ENCODE peak calls at places on chromosomes 6 and 20, in four cellular contexts. One of them, this sample, is unnamed.

GRCh38 chr6:16635810-16636602 is 125.3 kb downstream of the ATXN1 start:
- DNase-seq in GM12865: peak
- DNase-seq in A549: peak
- DNase-seq in nucleus accumbens: no peak
- DNase-seq in this sample: peak

GRCh38 chr20:35821807-35822242 is 50.0 kb downstream of the PHF20 start:
- DNase-seq in GM12865: no peak
- DNase-seq in nucleus accumbens: no peak
- DNase-seq in A549: peak
- DNase-seq in this sample: peak

GRCh38 chr6:17281100-17281496 is at the start of gene RBM24:
- DNase-seq in GM12865: no peak
- DNase-seq in A549: peak
- DNase-seq in nucleus accumbens: no peak
- DNase-seq in this sample: peak

GRCh38 chr6:38572186-38572813 is 67.4 kb downstream of the BTBD9 start:
- DNase-seq in nucleus accumbens: no peak
- DNase-seq in GM12865: peak
- DNase-seq in A549: no peak
- DNase-seq in this sample: no peak

GRCh38 chr20:1872456-1873183 is 22.6 kb upstream of the SIRPA start:
- DNase-seq in A549: no peak
- DNase-seq in GM12865: no peak
- DNase-seq in nucleus accumbens: no peak
- DNase-seq in this sample: no peak

GRCh38 chr6:39214846-39215639 is 14.2 kb downstream of the KCNK5 start:
- DNase-seq in nucleus accumbens: no peak
- DNase-seq in A549: peak
- DNase-seq in GM12865: no peak
- DNase-seq in this sample: no peak

GRCh38 chr6:168148231-168148849 is 69.3 kb upstream of the FRMD1 start:
- DNase-seq in nucleus accumbens: no peak
- DNase-seq in GM12865: no peak
- DNase-seq in A549: no peak
- DNase-seq in this sample: no peak

GRCh38 chr20:10954137-10954840 is 280.5 kb upstream of the JAG1 start:
- DNase-seq in nucleus accumbens: no peak
- DNase-seq in GM12865: no peak
- DNase-seq in A549: peak
- DNase-seq in this sample: peak

GRCh38 chr6:30334077-30334476 is 7.3 kb downstream of the TRIM39 start:
- DNase-seq in GM12865: no peak
- DNase-seq in A549: no peak
- DNase-seq in nucleus accumbens: no peak
- DNase-seq in this sample: no peak

GRCh38 chr6:80468398-80468797 is 361.9 kb downstream of the BCKDHB start:
- DNase-seq in nucleus accumbens: no peak
- DNase-seq in A549: no peak
- DNase-seq in GM12865: no peak
- DNase-seq in this sample: peak